ENCODE peak calls at places on chromosome 16, in ten cellular contexts. E is SW 1271; R is trophoblast cell; H is stimulated activated CD8-positive, alpha-beta memory T cell treated with anti-CD3 and anti-CD28 coated beads, Interleukin-2, amount 100 ng/mL, for 1 hour; O is cardiac muscle cell; Q is CD8-positive, alpha-beta T cell; B is effector CD4-positive, alpha-beta T cell; Z is activated CD4-positive, alpha-beta memory T cell treated with anti-CD3 and anti-CD28 coated beads, Interleukin-2, amount 10 ng/mL, durations not matched to agents 7 days and 5 days; G is WTC11; U is NB4. N is an unnamed sample.

GRCh38 chr16:21104124-21104860 is 46.4 kb downstream of the DNAH3 start:
- DNase-seq in E (no peak), R (no peak), H (no peak), O (no peak), Q (no peak), B (no peak), Z (no peak), G (no peak), U (no peak), N (peak)

GRCh38 chr16:88686062-88686438 is 257 bp downstream of the SNAI3 start:
- DNase-seq in E (no peak), R (no peak), H (no peak), O (no peak), Q (peak), B (peak), Z (no peak), G (no peak), U (no peak), N (no peak)

GRCh38 chr16:67265834-67266233 is 13.5 kb upstream of the PLEKHG4 start:
- DNase-seq in E (no peak), R (no peak), H (no peak), O (no peak), Q (no peak), B (no peak), Z (no peak), G (no peak), U (no peak), N (no peak)

GRCh38 chr16:66175058-66175457 is 191.4 kb upstream of the CDH5 start:
- DNase-seq in E (no peak), R (no peak), H (no peak), O (no peak), Q (no peak), B (no peak), Z (no peak), G (no peak), U (no peak), N (no peak)

GRCh38 chr16:25716186-25716585 is 24.4 kb downstream of the HS3ST4 start:
- DNase-seq in E (no peak), R (no peak), H (no peak), O (no peak), Q (no peak), B (no peak), Z (no peak), G (no peak), U (peak), N (no peak)

GRCh38 chr16:70157477-70158260 is 15.9 kb upstream of the CLEC18C start:
- DNase-seq in E (no peak), R (no peak), H (no peak), O (no peak), Q (no peak), B (no peak), Z (no peak), G (no peak), U (no peak), N (no peak)

GRCh38 chr16:1762196-1762878 is 9.0 kb downstream of the NME3 start:
- DNase-seq in E (no peak), R (no peak), H (no peak), O (no peak), Q (no peak), B (no peak), Z (no peak), G (no peak), U (no peak), N (no peak)

GRCh38 chr16:27426423-27427408 is 24.7 kb downstream of the IL21R start:
- DNase-seq in E (peak), R (no peak), H (peak), O (no peak), Q (peak), B (peak), Z (peak), G (no peak), U (peak), N (peak)

GRCh38 chr16:2473999-2474876 is 689 bp upstream of the TBC1D24 start:
- DNase-seq in E (peak), R (peak), H (peak), O (peak), Q (peak), B (peak), Z (peak), G (peak), U (peak), N (no peak)

GRCh38 chr16:48041861-48042435 is 113.8 kb downstream of the ABCC12 start:
- DNase-seq in E (no peak), R (peak), H (no peak), O (peak), Q (no peak), B (no peak), Z (no peak), G (peak), U (peak), N (no peak)

GRCh38 chr16:50498756-50499155 is 49.4 kb upstream of the NKD1 start:
- DNase-seq in E (no peak), R (no peak), H (no peak), O (no peak), Q (no peak), B (no peak), Z (peak), G (no peak), U (no peak), N (no peak)

GRCh38 chr16:85894266-85894665 is 4.7 kb upstream of the IRF8 start:
- DNase-seq in E (no peak), R (no peak), H (no peak), O (no peak), Q (no peak), B (no peak), Z (no peak), G (peak), U (no peak), N (no peak)

GRCh38 chr16:30567991-30568638 is 3.4 kb downstream of the ZNF688 start:
- DNase-seq in E (peak), R (no peak), H (no peak), O (no peak), Q (peak), B (peak), Z (peak), G (no peak), U (peak), N (no peak)

GRCh38 chr16:12484426-12484825 is 319.3 kb downstream of the CPPED1 start:
- DNase-seq in E (no peak), R (no peak), H (no peak), O (no peak), Q (no peak), B (no peak), Z (no peak), G (no peak), U (no peak), N (no peak)

GRCh38 chr16:71882505-71883192 is 1.3 kb downstream of the ZNF821 start:
- DNase-seq in E (peak), R (peak), H (peak), O (peak), Q (peak), B (peak), Z (peak), G (peak), U (peak), N (peak)

GRCh38 chr16:53925011-53925410 is 221.1 kb downstream of the FTO start:
- DNase-seq in E (no peak), R (peak), H (no peak), O (no peak), Q (no peak), B (no peak), Z (no peak), G (no peak), U (peak), N (no peak)

GRCh38 chr16:66927012-66927436 is 1.7 kb upstream of the RRAD start:
- DNase-seq in E (peak), R (peak), H (no peak), O (no peak), Q (no peak), B (no peak), Z (no peak), G (peak), U (peak), N (no peak)

GRCh38 chr16:78932395-78932794 is 668.1 kb downstream of the MAF start:
- DNase-seq in E (no peak), R (no peak), H (no peak), O (peak), Q (no peak), B (no peak), Z (no peak), G (no peak), U (no peak), N (no peak)

GRCh38 chr16:66315210-66315825 is 51.2 kb upstream of the CDH5 start:
- DNase-seq in E (peak), R (peak), H (peak), O (peak), Q (peak), B (peak), Z (peak), G (peak), U (peak), N (peak)

N was measured in SHP77 treated with DMSO at 0.1 percent for 48 hours.